ENCODE peak calls at places on chromosomes 2 and 18, in five cellular contexts. W is gastrocnemius medialis, T is endodermal cell, U is astrocyte of the spinal cord, K is adrenal gland. X is an unnamed sample.

GRCh38 chr2:240478346-240479110 is 43.1 kb downstream of the GPC1 start:
- DNase-seq in T (peak; percentile 24), K (peak; percentile 17), W (no peak), U (no peak), X (no peak)

GRCh38 chr2:55460562-55460961 is 40.9 kb upstream of the CCDC88A start:
- DNase-seq in W (no peak), U (no peak), T (no peak), K (no peak), X (peak; percentile 52)

GRCh38 chr2:234488913-234489451 is 7.9 kb downstream of the ARL4C start:
- DNase-seq in T (no peak), W (no peak), U (no peak), K (no peak), X (no peak)

GRCh38 chr18:28594034-28594433 is 417.1 kb upstream of the CDH2 start:
- DNase-seq in T (no peak), U (peak; percentile 12), W (no peak), K (no peak), X (peak; percentile 52)

GRCh38 chr2:129812071-129812470 is 167.4 kb upstream of the RAB6C start:
- DNase-seq in K (peak; percentile 71), T (no peak), U (no peak), W (peak; percentile 46), X (no peak)

GRCh38 chr2:241443486-241444223 is 64.7 kb downstream of the STK25 start:
- DNase-seq in U (peak; percentile 85), K (peak; percentile 37), T (no peak), W (no peak), X (peak; percentile 14)

GRCh38 chr2:186274936-186275575 is 211.0 kb upstream of the ZC3H15 start:
- DNase-seq in W (no peak), U (peak; percentile 67), K (no peak), T (peak; percentile 50), X (peak; percentile 6)

GRCh38 chr2:152486048-152486736 is 151.2 kb downstream of the FMNL2 start:
- DNase-seq in W (no peak), U (no peak), K (no peak), T (no peak), X (no peak)

GRCh38 chr2:7022956-7023467 is 105.8 kb downstream of the RNF144A start:
- DNase-seq in W (no peak), K (no peak), U (no peak), T (no peak), X (no peak)

GRCh38 chr2:3650140-3650944 is 7.7 kb upstream of the ALLC start:
- DNase-seq in U (no peak), K (no peak), W (no peak), T (peak; percentile 57), X (no peak)

GRCh38 chr18:56952026-56952425 is 194.9 kb upstream of the BOD1L2 start:
- DNase-seq in W (no peak), T (no peak), U (no peak), K (no peak), X (no peak)

GRCh38 chr18:62741118-62741566 is 25.8 kb downstream of the PHLPP1 start:
- DNase-seq in K (peak; percentile 54), T (no peak), U (peak; percentile 77), W (no peak), X (no peak)

DNA sequence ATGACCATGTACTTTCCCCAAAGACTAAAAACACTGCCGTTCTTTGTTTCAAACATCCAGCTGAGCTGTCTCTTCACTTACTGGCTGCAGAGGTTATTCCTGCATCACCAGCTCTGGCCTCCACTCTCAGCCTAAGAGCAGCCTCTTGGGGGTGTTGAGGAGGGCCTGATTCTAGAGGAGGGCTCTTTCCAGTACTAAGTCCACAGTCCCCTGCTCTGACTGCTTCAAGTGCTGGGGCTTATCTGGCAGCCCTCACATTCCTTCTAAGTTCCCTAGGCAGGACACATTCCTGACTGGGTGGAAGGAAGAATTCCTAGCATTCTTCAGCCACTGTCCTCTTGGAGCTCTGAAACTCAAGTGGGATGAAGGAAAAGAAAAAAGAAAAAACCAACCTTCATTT is 32.9 kb upstream of the EHBP1 start:
- DNase-seq in K (no peak), W (no peak), U (peak; percentile 60), T (peak; percentile 86), X (peak; percentile 34)
- H3K4me3 ChIP-seq in K (no peak overlapping the region), W (no peak overlapping the region), U (no peak overlapping the region), T (no peak overlapping the region), X (no peak overlapping the region)

DNA sequence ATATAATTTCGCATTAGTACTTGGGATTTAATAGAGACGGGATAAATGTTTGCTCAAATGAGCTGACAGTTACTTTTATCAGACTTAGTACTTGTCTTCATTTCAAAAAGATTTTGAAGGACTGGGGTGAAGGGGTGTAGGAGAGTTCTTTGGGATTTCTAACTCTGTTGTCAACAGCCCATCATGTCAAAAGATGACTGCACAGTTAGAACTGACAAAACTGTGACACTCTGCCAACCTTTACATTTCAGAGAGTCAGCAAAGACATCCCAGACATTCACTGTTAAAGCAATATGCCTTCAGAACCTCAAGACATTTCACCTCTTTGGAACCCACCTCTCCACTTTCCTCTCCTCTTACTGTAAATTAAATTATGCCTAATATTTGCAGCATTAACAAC is 285.4 kb upstream of the SPHKAP start:
- DNase-seq in K (no peak), T (no peak), U (no peak), W (no peak), X (no peak)
- H3K4me3 ChIP-seq in K (no peak overlapping the region), T (no peak overlapping the region), U (no peak overlapping the region), W (no peak overlapping the region), X (no peak overlapping the region)

DNA sequence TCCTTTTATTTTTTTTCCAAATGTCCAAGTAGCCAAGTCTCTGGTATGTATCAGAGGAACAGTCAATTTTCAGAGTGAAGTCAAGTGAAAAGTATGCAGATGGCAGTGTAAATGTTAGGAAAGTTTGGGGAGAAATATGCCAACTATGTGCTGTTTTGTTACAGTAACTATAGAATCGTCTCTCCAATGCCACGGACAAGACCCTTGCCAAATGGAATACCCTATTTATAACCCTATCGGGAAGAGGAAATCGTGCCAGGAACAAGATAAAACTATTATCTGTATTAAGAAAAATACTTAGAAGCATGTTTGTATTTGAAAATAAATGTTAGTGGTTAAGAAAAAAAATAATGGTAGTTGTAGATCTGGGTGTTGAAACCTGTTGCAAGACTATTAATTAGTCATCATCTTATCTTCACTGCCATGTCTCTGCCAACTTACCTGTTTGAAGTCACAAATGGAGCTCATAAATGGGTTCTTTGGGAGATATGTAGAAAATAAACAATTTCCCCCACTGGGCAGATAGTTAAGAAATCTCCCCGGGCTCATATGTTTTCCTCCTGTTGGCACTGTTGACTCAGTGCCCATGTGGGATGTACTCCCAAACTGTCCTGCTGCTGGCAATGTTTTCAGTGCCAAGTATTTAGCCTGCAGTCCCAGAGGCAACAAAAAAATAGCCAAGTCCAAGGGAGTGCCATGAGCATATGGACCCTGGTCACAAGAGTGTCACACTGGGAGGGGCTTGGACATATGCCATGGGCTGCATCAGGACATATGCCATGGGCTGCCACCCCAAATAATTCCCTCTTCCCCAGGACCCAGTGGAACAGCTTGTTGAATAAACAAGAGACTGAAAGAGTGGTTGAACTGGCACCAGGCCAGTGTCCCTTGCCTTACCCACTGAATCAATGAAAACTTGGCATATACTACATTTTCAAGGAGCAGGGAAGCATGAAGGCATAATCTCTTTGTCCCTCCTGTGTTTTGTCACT is 366.9 kb downstream of the OSR1 start:
- DNase-seq in K (peak; percentile 66), T (no peak), U (peak; percentile 74), W (peak; percentile 17), X (peak; percentile 70)
- H3K4me3 ChIP-seq in K (no peak overlapping the region), T (no peak overlapping the region), U (no peak overlapping the region), W (no peak overlapping the region), X (no peak overlapping the region)

DNA sequence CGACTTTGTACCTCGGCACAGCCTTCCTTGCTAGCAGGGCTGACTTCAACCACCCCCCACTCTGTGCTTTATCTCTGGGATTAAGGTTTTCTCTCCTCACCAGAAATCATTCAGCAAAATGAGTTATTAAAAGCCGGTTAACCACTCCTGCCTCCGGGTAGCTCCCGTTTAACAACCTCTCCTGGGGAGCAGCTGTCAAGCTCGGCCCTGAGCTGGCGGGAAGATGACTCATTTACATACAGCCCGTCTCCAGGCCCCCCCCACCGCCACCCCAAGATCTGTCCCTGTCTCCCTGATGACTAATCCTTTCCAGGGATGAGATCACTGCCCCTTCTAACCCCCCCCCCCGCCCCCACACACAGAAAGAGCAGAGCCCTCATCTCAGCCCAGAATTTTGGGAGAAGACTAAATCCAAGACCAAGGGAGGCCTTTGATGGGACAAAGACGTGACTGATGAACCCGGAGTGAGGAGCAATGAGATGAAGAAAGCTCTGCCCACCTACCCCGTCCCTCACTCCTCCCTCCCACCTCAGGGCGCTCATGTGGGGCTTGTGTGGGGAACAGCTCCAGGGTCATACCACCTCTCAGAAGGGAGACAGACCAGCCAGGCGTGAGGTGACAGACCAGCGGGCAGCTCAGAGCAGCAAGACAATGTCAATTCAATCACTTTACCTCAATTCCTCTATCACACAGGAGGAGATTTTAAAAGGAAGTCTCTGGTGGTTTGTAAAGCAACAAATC is 131.4 kb downstream of the MSH2 start:
- DNase-seq in W (no peak), T (peak; percentile 69), U (peak; percentile 84), K (peak; percentile 87), X (peak; percentile 94)
- H3K4me3 ChIP-seq in W (no peak overlapping the region), T (no peak overlapping the region), U (no peak overlapping the region), K (no peak overlapping the region), X (no peak overlapping the region)

DNA sequence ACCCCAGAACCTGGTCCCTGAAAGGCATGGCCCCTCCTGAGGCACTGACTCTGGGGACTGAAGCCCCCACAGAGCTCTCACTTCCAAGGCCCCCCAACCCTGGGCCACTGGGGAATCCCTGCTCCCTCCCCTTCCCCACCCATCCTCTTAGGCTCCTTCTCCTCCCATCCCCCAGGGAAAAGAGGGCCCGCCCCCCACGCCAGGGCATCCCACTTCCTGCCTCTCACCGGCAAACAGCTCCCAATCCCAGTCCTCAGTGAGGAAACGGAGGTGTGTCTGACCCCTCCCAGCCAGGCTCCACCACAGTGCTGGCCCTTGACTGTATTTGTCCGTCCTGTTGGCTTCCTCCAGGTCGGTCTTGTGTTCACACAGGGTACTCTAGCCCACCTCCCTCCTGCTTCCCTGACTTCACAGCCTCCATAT is 35.0 kb upstream of the PTMA start:
- DNase-seq in K (peak; percentile 60), W (no peak), T (peak; percentile 99), U (peak; percentile 50), X (no peak)
- H3K4me3 ChIP-seq in K (no peak overlapping the region), W (peak overlapping the region; percentile 23), T (peak overlapping the region; percentile 80), U (no peak overlapping the region), X (no peak overlapping the region)

GRCh38 chr2:216425008-216425780 is 12.9 kb downstream of the SMARCAL1 start:
- DNase-seq in K (no peak), W (peak; percentile 24), U (no peak), T (no peak), X (no peak)
- H3K4me3 ChIP-seq in K (no peak overlapping the region), W (no peak overlapping the region), U (no peak overlapping the region), T (no peak overlapping the region), X (no peak overlapping the region)

X was measured in foreskin fibroblast.